ENCODE peak calls at places on chromosomes 16 and 17, in nine cellular contexts. One of them, this sample, is unnamed. For H3K4me1, the result is how much of the 10 kb centered on the place peaks cover.

GRCh38 chr16:68232335-68232734 is 3.6 kb downstream of the ESRP2 start:
- DNase-seq in breast epithelium: no peak
- DNase-seq in testis: no peak
- DNase-seq in suprapubic skin: no peak
- DNase-seq in K562: no peak
- DNase-seq in pancreas: no peak
- DNase-seq in endothelial cell of umbilical vein: no peak
- DNase-seq in cardiac muscle cell: no peak
- DNase-seq in uterus: no peak
- DNase-seq in this sample: no peak

GRCh38 chr17:31549121-31549524 is 157.6 kb downstream of the RAB11FIP4 start:
- DNase-seq in testis: peak
- DNase-seq in breast epithelium: no peak
- DNase-seq in cardiac muscle cell: no peak
- DNase-seq in pancreas: no peak
- DNase-seq in uterus: no peak
- DNase-seq in endothelial cell of umbilical vein: peak
- DNase-seq in suprapubic skin: no peak
- DNase-seq in K562: no peak
- DNase-seq in this sample: no peak

GRCh38 chr16:84281077-84281476 is 13.6 kb upstream of the WFDC1 start:
- DNase-seq in testis: peak
- DNase-seq in uterus: no peak
- DNase-seq in endothelial cell of umbilical vein: no peak
- DNase-seq in K562: peak
- DNase-seq in cardiac muscle cell: peak
- DNase-seq in suprapubic skin: no peak
- DNase-seq in pancreas: no peak
- DNase-seq in breast epithelium: no peak
- DNase-seq in this sample: no peak

GRCh38 chr16:85204242-85205010 is 92.2 kb upstream of the CIBAR2 start:
- DNase-seq in uterus: no peak
- DNase-seq in endothelial cell of umbilical vein: peak
- DNase-seq in pancreas: no peak
- DNase-seq in suprapubic skin: no peak
- DNase-seq in K562: no peak
- DNase-seq in breast epithelium: no peak
- DNase-seq in testis: no peak
- DNase-seq in cardiac muscle cell: peak
- DNase-seq in this sample: peak

GRCh38 chr16:89357460-89357859 is 132.9 kb downstream of the ANKRD11 start:
- DNase-seq in cardiac muscle cell: no peak
- DNase-seq in endothelial cell of umbilical vein: no peak
- DNase-seq in K562: peak
- DNase-seq in testis: no peak
- DNase-seq in suprapubic skin: no peak
- DNase-seq in uterus: no peak
- DNase-seq in pancreas: no peak
- DNase-seq in breast epithelium: no peak
- DNase-seq in this sample: no peak

GRCh38 chr17:60102632-60103047 is 23.9 kb upstream of the HEATR6 start:
- DNase-seq in endothelial cell of umbilical vein: peak
- DNase-seq in cardiac muscle cell: peak
- DNase-seq in uterus: no peak
- DNase-seq in K562: no peak
- DNase-seq in pancreas: no peak
- DNase-seq in testis: peak
- DNase-seq in breast epithelium: no peak
- DNase-seq in suprapubic skin: no peak
- DNase-seq in this sample: peak

GRCh38 chr17:14203392-14203791 is 33.3 kb downstream of the CDRT15 start:
- DNase-seq in endothelial cell of umbilical vein: no peak
- DNase-seq in K562: peak
- DNase-seq in suprapubic skin: no peak
- DNase-seq in cardiac muscle cell: no peak
- DNase-seq in breast epithelium: no peak
- DNase-seq in pancreas: no peak
- DNase-seq in testis: no peak
- DNase-seq in uterus: no peak
- DNase-seq in this sample: no peak

GRCh38 chr17:1592751-1593629 is 30.4 kb upstream of the PITPNA start:
- DNase-seq in suprapubic skin: no peak
- DNase-seq in breast epithelium: no peak
- DNase-seq in endothelial cell of umbilical vein: peak
- DNase-seq in cardiac muscle cell: no peak
- DNase-seq in K562: peak
- DNase-seq in pancreas: no peak
- DNase-seq in testis: no peak
- DNase-seq in uterus: no peak
- DNase-seq in this sample: no peak

GRCh38 chr16:51150159-51150893 is 744 bp downstream of the SALL1 start:
- DNase-seq in uterus: peak
- DNase-seq in suprapubic skin: no peak
- DNase-seq in endothelial cell of umbilical vein: no peak
- DNase-seq in breast epithelium: no peak
- DNase-seq in pancreas: no peak
- DNase-seq in testis: no peak
- DNase-seq in K562: no peak
- DNase-seq in cardiac muscle cell: peak
- DNase-seq in this sample: no peak

GRCh38 chr16:5826332-5826731 is 728.7 kb upstream of the EEF2KMT start:
- DNase-seq in breast epithelium: no peak
- DNase-seq in testis: no peak
- DNase-seq in endothelial cell of umbilical vein: no peak
- DNase-seq in cardiac muscle cell: no peak
- DNase-seq in uterus: no peak
- DNase-seq in pancreas: no peak
- DNase-seq in K562: peak
- DNase-seq in suprapubic skin: no peak
- DNase-seq in this sample: no peak

GRCh38 chr17:47009759-47010594 is 30.9 kb upstream of the RPRML start:
- DNase-seq in endothelial cell of umbilical vein: no peak
- DNase-seq in K562: no peak
- DNase-seq in uterus: no peak
- DNase-seq in testis: no peak
- DNase-seq in suprapubic skin: no peak
- DNase-seq in breast epithelium: no peak
- DNase-seq in pancreas: no peak
- DNase-seq in cardiac muscle cell: no peak
- DNase-seq in this sample: no peak
- TF ChIP-seq CTCF in endothelial cell of umbilical vein: no peak
- TF ChIP-seq CTCF in K562: no peak
- TF ChIP-seq CTCF in uterus: no peak
- TF ChIP-seq CTCF in testis: no peak
- TF ChIP-seq CTCF in suprapubic skin: no peak
- TF ChIP-seq CTCF in breast epithelium: no peak
- TF ChIP-seq CTCF in pancreas: no peak
- TF ChIP-seq CTCF in cardiac muscle cell: no peak
- TF ChIP-seq CTCF in this sample: no peak

GRCh38 chr17:29158515-29159275 is 21.5 kb downstream of the MYO18A start:
- DNase-seq in uterus: no peak
- DNase-seq in pancreas: no peak
- DNase-seq in breast epithelium: no peak
- DNase-seq in endothelial cell of umbilical vein: no peak
- DNase-seq in testis: no peak
- DNase-seq in suprapubic skin: no peak
- DNase-seq in K562: peak
- DNase-seq in cardiac muscle cell: peak
- DNase-seq in this sample: no peak
- H3K4me1 ChIP-seq in uterus: under half
- H3K4me1 ChIP-seq in pancreas: half or more
- H3K4me1 ChIP-seq in breast epithelium: under half
- H3K4me1 ChIP-seq in endothelial cell of umbilical vein: under half
- H3K4me1 ChIP-seq in testis: under half
- H3K4me1 ChIP-seq in suprapubic skin: half or more
- H3K4me1 ChIP-seq in K562: half or more
- H3K4me1 ChIP-seq in cardiac muscle cell: under half
- H3K4me1 ChIP-seq in this sample: under half

GRCh38 chr16:24773771-24774427 is 44.4 kb downstream of the TNRC6A start:
- DNase-seq in K562: peak
- DNase-seq in breast epithelium: no peak
- DNase-seq in endothelial cell of umbilical vein: no peak
- DNase-seq in pancreas: no peak
- DNase-seq in suprapubic skin: no peak
- DNase-seq in testis: no peak
- DNase-seq in cardiac muscle cell: no peak
- DNase-seq in uterus: no peak
- DNase-seq in this sample: no peak
- H3K27ac ChIP-seq in K562: no peak
- H3K27ac ChIP-seq in breast epithelium: no peak
- H3K27ac ChIP-seq in endothelial cell of umbilical vein: no peak
- H3K27ac ChIP-seq in pancreas: no peak
- H3K27ac ChIP-seq in suprapubic skin: no peak
- H3K27ac ChIP-seq in testis: no peak
- H3K27ac ChIP-seq in cardiac muscle cell: no peak
- H3K27ac ChIP-seq in uterus: no peak
- H3K27ac ChIP-seq in this sample: no peak

DNA sequence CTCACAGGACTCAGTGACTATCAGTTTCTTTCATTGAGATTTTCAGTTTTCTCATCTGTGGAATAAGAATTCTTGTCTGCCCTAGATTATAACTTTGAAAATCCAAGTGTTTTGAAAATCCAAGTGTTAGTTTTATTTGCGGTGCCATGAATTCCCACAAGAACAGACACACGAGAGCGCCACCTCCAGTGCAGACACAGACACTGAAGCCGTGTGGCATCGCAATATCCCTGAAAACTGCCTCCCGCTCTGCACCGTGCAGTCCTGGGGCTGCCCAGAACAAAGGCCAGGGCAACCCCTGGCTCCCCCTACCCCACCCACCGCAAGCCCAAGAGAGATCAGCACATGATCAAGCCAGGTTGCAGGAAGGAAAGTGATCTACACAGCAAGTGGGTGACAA is 229.5 kb upstream of the ASIC2 start:
- DNase-seq in endothelial cell of umbilical vein: no peak
- DNase-seq in pancreas: no peak
- DNase-seq in uterus: no peak
- DNase-seq in breast epithelium: no peak
- DNase-seq in K562: peak
- DNase-seq in testis: no peak
- DNase-seq in suprapubic skin: no peak
- DNase-seq in cardiac muscle cell: no peak
- DNase-seq in this sample: no peak
- TF ChIP-seq CTCF in endothelial cell of umbilical vein: no peak
- TF ChIP-seq CTCF in pancreas: no peak
- TF ChIP-seq CTCF in uterus: no peak
- TF ChIP-seq CTCF in breast epithelium: no peak
- TF ChIP-seq CTCF in K562: peak
- TF ChIP-seq CTCF in testis: no peak
- TF ChIP-seq CTCF in suprapubic skin: no peak
- TF ChIP-seq CTCF in cardiac muscle cell: no peak
- TF ChIP-seq CTCF in this sample: no peak